ENCODE peak calls at places on chromosomes 11 and 22, in six cellular contexts. D, A, U, Q, G and Y are unnamed samples.

GRCh38 chr11:95567685-95568084 is 221.9 kb downstream of the FAM76B start:
- DNase-seq in D (no peak), A (no peak), U (no peak), Q (no peak), G (no peak), Y (no peak)

GRCh38 chr11:92552942-92553341 is 328.3 kb downstream of the FAT3 start:
- DNase-seq in D (no peak), A (no peak), U (no peak), Q (no peak), G (peak; percentile 2), Y (peak; percentile 20)

GRCh38 chr11:17543574-17544180 is 539 bp downstream of the USH1C start:
- DNase-seq in D (no peak), A (no peak), U (peak; percentile 34), Q (no peak), G (no peak), Y (no peak)

GRCh38 chr11:92329137-92329536 is 104.5 kb downstream of the FAT3 start:
- DNase-seq in D (no peak), A (no peak), U (peak; percentile 59), Q (no peak), G (no peak), Y (no peak)

GRCh38 chr11:64036081-64037026 is 623 bp downstream of the FLRT1 start:
- DNase-seq in D (no peak), A (no peak), U (peak; percentile 54), Q (no peak), G (no peak), Y (no peak)

GRCh38 chr11:104028476-104028875 is 8.0 kb upstream of the DDI1 start:
- DNase-seq in D (no peak), A (no peak), U (no peak), Q (no peak), G (no peak), Y (no peak)

GRCh38 chr11:5198285-5198684 is 2.2 kb downstream of the OR51V1 start:
- DNase-seq in D (no peak), A (no peak), U (no peak), Q (no peak), G (no peak), Y (no peak)

GRCh38 chr11:67030976-67031375 is 8.0 kb downstream of the SYT12 start:
- DNase-seq in D (no peak), A (no peak), U (no peak), Q (no peak), G (no peak), Y (no peak)

GRCh38 chr22:46377566-46378498 is 42.3 kb downstream of the TRMU start:
- DNase-seq in D (peak; percentile 66), A (peak; percentile 40), U (peak; percentile 74), Q (no peak), G (peak; percentile 96), Y (no peak)

GRCh38 chr11:110075087-110075821 is 17.9 kb upstream of the ZC3H12C start:
- DNase-seq in D (no peak), A (peak; percentile 22), U (no peak), Q (no peak), G (no peak), Y (peak; percentile 59)

GRCh38 chr22:33932997-33933396 is 12.7 kb upstream of the LARGE1 start:
- DNase-seq in D (no peak), A (no peak), U (no peak), Q (no peak), G (no peak), Y (no peak)

GRCh38 chr11:59611570-59612565 is 3.7 kb downstream of the OSBP start:
- DNase-seq in D (no peak), A (no peak), U (no peak), Q (no peak), G (peak; percentile 52), Y (no peak)

GRCh38 chr11:66919938-66920337 is 38.2 kb downstream of the PC start:
- DNase-seq in D (no peak), A (no peak), U (no peak), Q (no peak), G (no peak), Y (no peak)

GRCh38 chr11:69439127-69439526 is 42.3 kb upstream of the LINC01488 start:
- DNase-seq in D (no peak), A (no peak), U (peak; percentile 66), Q (no peak), G (no peak), Y (no peak)

GRCh38 chr22:50599816-50600454 is 658 bp upstream of the MAPK8IP2 start:
- DNase-seq in D (no peak), A (peak; percentile 82), U (peak; percentile 76), Q (no peak), G (peak; percentile 9), Y (no peak)

GRCh38 chr11:92643827-92644226 is 325.6 kb upstream of the MTNR1B start:
- DNase-seq in D (no peak), A (no peak), U (no peak), Q (no peak), G (no peak), Y (no peak)

GRCh38 chr11:76620471-76620870 is 50.1 kb downstream of the LRRC32 start:
- DNase-seq in D (no peak), A (no peak), U (no peak), Q (no peak), G (no peak), Y (no peak)

GRCh38 chr22:47038206-47038835 is 275.9 kb downstream of the TBC1D22A start:
- DNase-seq in D (no peak), A (no peak), U (no peak), Q (no peak), G (no peak), Y (no peak)

GRCh38 chr22:25219948-25220442 is 556 bp downstream of the CRYBB2 start:
- DNase-seq in D (no peak), A (no peak), U (no peak), Q (no peak), G (no peak), Y (no peak)

GRCh38 chr11:113474362-113475159 is 637 bp downstream of the DRD2 start:
- DNase-seq in D (no peak), A (peak; percentile 72), U (peak; percentile 98), Q (no peak), G (peak; percentile 28), Y (peak; percentile 47)

GRCh38 chr11:123654566-123655081 is at the start of gene SCN3B:
- DNase-seq in D (no peak), A (peak; percentile 87), U (peak; percentile 90), Q (no peak), G (peak; percentile 24), Y (no peak)

GRCh38 chr11:64018310-64018709 is 17.4 kb upstream of the FLRT1 start:
- DNase-seq in D (no peak), A (no peak), U (no peak), Q (no peak), G (no peak), Y (no peak)

GRCh38 chr11:56333156-56333555 is 12.7 kb upstream of the OR8K1 start:
- DNase-seq in D (no peak), A (no peak), U (no peak), Q (no peak), G (no peak), Y (no peak)

DNA sequence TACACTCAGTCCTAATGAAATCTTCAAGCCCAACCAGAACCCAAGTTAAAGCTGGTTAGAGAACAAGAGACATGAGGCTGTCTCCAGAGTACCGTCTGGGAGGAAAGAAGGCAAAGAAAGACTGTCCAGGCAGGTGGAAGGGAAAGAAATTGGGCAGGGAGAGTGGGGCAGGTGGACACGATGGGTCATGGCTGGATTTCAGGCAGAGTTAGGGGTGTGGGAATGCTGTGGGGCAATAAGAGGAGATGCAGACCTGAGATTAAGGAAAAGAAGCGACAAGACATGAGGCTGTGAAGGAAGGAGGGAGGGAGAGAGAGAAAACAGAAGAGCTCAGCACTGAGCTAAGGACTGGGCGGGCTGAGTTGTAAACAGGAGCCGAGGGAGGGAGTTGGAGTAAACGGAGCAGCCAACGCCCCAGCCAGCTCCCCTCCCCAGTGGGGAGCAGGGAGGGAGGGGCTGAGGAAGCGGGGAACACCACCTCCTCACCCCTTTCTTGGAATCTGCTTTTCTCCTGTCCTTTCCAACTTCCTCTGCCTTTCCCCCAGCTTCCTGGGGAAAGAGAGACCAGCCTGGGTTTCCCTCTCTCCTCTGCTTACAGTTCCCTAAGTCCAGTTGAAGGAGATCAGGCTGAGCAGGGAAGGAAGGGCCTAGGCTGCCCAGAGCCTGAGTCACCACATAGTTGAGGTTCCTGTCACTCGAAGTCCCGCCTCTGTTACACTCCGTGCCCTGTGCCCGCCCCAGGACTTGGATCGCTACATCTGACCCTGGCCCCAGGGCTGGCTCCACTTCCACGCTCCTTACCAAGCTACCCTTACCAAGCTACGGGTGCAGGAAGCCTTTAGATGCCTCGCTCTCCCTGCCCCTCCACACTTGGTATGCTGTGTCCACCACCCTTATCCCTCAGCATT is 6.6 kb upstream of the AHNAK start:
- DNase-seq in D (peak; percentile 91), A (peak; percentile 80), U (peak; percentile 88), Q (no peak), G (no peak), Y (no peak)
- TF ChIP-seq POLR2AphosphoS5 in D (peak; percentile 68), A (peak; percentile 14), U (no peak), Q (no peak), G (no peak), Y (no peak)

GRCh38 chr22:43895986-43896645 is 4.3 kb upstream of the PNPLA5 start:
- DNase-seq in D (no peak), A (peak; percentile 17), U (peak; percentile 60), Q (no peak), G (no peak), Y (no peak)

GRCh38 chr22:43900206-43900605 is 8.4 kb upstream of the PNPLA5 start:
- DNase-seq in D (no peak), A (no peak), U (no peak), Q (no peak), G (no peak), Y (no peak)

GRCh38 chr22:43897751-43898261 is 6.0 kb upstream of the PNPLA5 start:
- DNase-seq in D (no peak), A (no peak), U (no peak), Q (no peak), G (no peak), Y (no peak)

GRCh38 chr22:43905681-43906080 is 13.9 kb upstream of the PNPLA5 start:
- DNase-seq in D (no peak), A (no peak), U (no peak), Q (no peak), G (no peak), Y (no peak)

GRCh38 chr22:43901976-43902643 is 10.3 kb upstream of the PNPLA5 start:
- DNase-seq in D (no peak), A (no peak), U (no peak), Q (no peak), G (no peak), Y (no peak)
- H3K27ac ChIP-seq in D (no peak overlapping the region), A (no peak overlapping the region), U (no peak overlapping the region), Q (no peak overlapping the region), G (no peak overlapping the region), Y (no peak overlapping the region)

GRCh38 chr22:36443198-36443770 is 38.2 kb downstream of the TXN2 start:
- DNase-seq in D (no peak), A (no peak), U (no peak), Q (no peak), G (no peak), Y (no peak)
- TF ChIP-seq EZH2 in D (no peak), A (no peak), U (no peak), Q (no peak), G (no peak), Y (no peak)

GRCh38 chr11:10454902-10455631 is at the start of gene AMPD3:
- DNase-seq in D (peak; percentile 85), A (peak; percentile 82), U (peak; percentile 24), Q (peak; percentile 48), G (peak; percentile 65), Y (no peak)
- TF ChIP-seq POLR2AphosphoS5 in D (peak; percentile 96), A (peak; percentile 91), U (no peak), Q (peak; percentile 45), G (no peak), Y (no peak)

DNA sequence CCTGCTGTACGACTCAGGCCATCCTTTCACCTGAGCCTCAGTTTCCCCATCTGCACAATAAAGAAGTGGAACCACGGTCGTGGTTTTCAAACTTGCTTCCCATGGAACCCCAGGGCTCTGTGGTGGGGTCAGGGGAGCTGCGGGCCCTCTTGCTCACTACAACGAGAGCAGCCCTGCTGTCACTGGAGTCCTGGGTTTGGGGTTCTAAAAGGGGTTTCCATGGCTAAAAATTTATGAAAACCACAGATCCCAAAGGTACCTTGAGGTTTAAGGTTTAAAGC is 45.4 kb upstream of the CARS1 start:
- DNase-seq in D (no peak), A (no peak), U (no peak), Q (no peak), G (no peak), Y (no peak)
- H3K27ac ChIP-seq in D (no peak overlapping the region), A (no peak overlapping the region), U (no peak overlapping the region), Q (no peak overlapping the region), G (no peak overlapping the region), Y (no peak overlapping the region)